ENCODE peak calls at places on chromosomes 11 and 22, in nine cellular contexts. N is thoracic aorta, Y is tibial artery, Q is heart right ventricle, L is pancreas, F is upper lobe of right lung, U is MG63, H is kidney epithelial cell, K is brain microvascular endothelial cell. W is an unnamed sample.
A peak's percentile ranks its signal among the peaks of the same experiment; 100 is the strongest.

GRCh38 chr11:93997741-93998140 is 23.4 kb upstream of the HEPHL1 start:
- DNase-seq in N (no peak), Y (no peak), Q (no peak), L (no peak), F (no peak), U (no peak), H (no peak), K (no peak), W (no peak)

GRCh38 chr11:72141066-72141465 is 5.5 kb downstream of the FOLR3 start:
- DNase-seq in N (no peak), Y (no peak), Q (no peak), L (no peak), F (no peak), U (peak; percentile 78), H (peak; percentile 83), K (peak; percentile 83), W (peak; percentile 75)

GRCh38 chr22:45869448-45869847 is 107.5 kb downstream of the WNT7B start:
- DNase-seq in N (no peak), Y (no peak), Q (no peak), L (no peak), F (no peak), U (no peak), H (no peak), K (no peak), W (no peak)

GRCh38 chr11:125886997-125887372 is 483 bp upstream of the HYLS1 start:
- DNase-seq in N (no peak), Y (no peak), Q (peak; percentile 31), L (peak; percentile 67), F (peak; percentile 76), U (peak; percentile 67), H (no peak), K (peak; percentile 11), W (no peak)

GRCh38 chr22:45689195-45689594 is 17.6 kb downstream of the ATXN10 start:
- DNase-seq in N (no peak), Y (no peak), Q (no peak), L (no peak), F (no peak), U (no peak), H (no peak), K (no peak), W (no peak)

GRCh38 chr11:57406337-57406904 is 16.0 kb upstream of the PRG2 start:
- DNase-seq in N (no peak), Y (no peak), Q (peak; percentile 49), L (no peak), F (no peak), U (peak; percentile 74), H (peak; percentile 80), K (no peak), W (no peak)

GRCh38 chr11:111379500-111380136 is 543 bp upstream of the POU2AF1 start:
- DNase-seq in N (no peak), Y (no peak), Q (no peak), L (no peak), F (no peak), U (no peak), H (no peak), K (no peak), W (no peak)

GRCh38 chr22:38799265-38800002 is 5.5 kb upstream of the DNAL4 start:
- DNase-seq in N (no peak), Y (no peak), Q (no peak), L (no peak), F (no peak), U (no peak), H (no peak), K (no peak), W (peak; percentile 32)

GRCh38 chr11:61350336-61350735 is 11.3 kb downstream of the CYB561A3 start:
- DNase-seq in N (no peak), Y (no peak), Q (no peak), L (no peak), F (no peak), U (no peak), H (no peak), K (no peak), W (no peak)

GRCh38 chr11:103699656-103700055 is 336.8 kb upstream of the DDI1 start:
- DNase-seq in N (no peak), Y (no peak), Q (no peak), L (no peak), F (no peak), U (no peak), H (no peak), K (no peak), W (no peak)

GRCh38 chr11:130979386-130979972 is 63.2 kb upstream of the SNX19 start:
- DNase-seq in N (no peak), Y (no peak), Q (no peak), L (no peak), F (no peak), U (no peak), H (no peak), K (peak; percentile 18), W (no peak)

GRCh38 chr11:88695701-88696414 is 358.3 kb upstream of the CTSC start:
- DNase-seq in N (no peak), Y (no peak), Q (no peak), L (no peak), F (no peak), U (no peak), H (no peak), K (no peak), W (no peak)

GRCh38 chr11:73538381-73538872 is 59.5 kb downstream of the FAM168A start:
- DNase-seq in N (no peak), Y (no peak), Q (no peak), L (no peak), F (no peak), U (no peak), H (no peak), K (no peak), W (no peak)

GRCh38 chr11:69280994-69281393 is 13.0 kb upstream of the MYEOV start:
- DNase-seq in N (no peak), Y (no peak), Q (no peak), L (peak; percentile 52), F (peak; percentile 64), U (peak; percentile 91), H (peak; percentile 89), K (peak; percentile 85), W (no peak)

GRCh38 chr11:126474220-126474619 is 118.7 kb downstream of the ST3GAL4 start:
- DNase-seq in N (no peak), Y (no peak), Q (no peak), L (peak; percentile 78), F (no peak), U (no peak), H (no peak), K (no peak), W (no peak)

GRCh38 chr11:108713076-108713790 is 48.4 kb downstream of the DDX10 start:
- DNase-seq in N (no peak), Y (no peak), Q (no peak), L (no peak), F (no peak), U (no peak), H (no peak), K (peak; percentile 75), W (no peak)
- H3K4me3 ChIP-seq in N (no peak overlapping the region), Y (no peak overlapping the region), Q (no peak overlapping the region), L (no peak overlapping the region), F (no peak overlapping the region), U (no peak overlapping the region), H (no peak overlapping the region), K (no peak overlapping the region), W (no peak overlapping the region)

GRCh38 chr11:13931356-13931755 is 31.2 kb upstream of the SPON1 start:
- DNase-seq in N (no peak), Y (no peak), Q (no peak), L (no peak), F (no peak), U (no peak), H (no peak), K (no peak), W (no peak)

GRCh38 chr11:13927496-13927895 is 35.0 kb upstream of the SPON1 start:
- DNase-seq in N (no peak), Y (no peak), Q (no peak), L (no peak), F (no peak), U (no peak), H (no peak), K (no peak), W (no peak)

GRCh38 chr11:13924801-13925327 is 37.7 kb upstream of the SPON1 start:
- DNase-seq in N (no peak), Y (no peak), Q (no peak), L (no peak), F (no peak), U (no peak), H (no peak), K (no peak), W (no peak)

GRCh38 chr11:13929551-13929950 is 33.0 kb upstream of the SPON1 start:
- DNase-seq in N (no peak), Y (no peak), Q (no peak), L (no peak), F (no peak), U (no peak), H (no peak), K (no peak), W (no peak)

GRCh38 chr11:13928566-13929251 is 33.8 kb upstream of the SPON1 start:
- DNase-seq in N (no peak), Y (no peak), Q (no peak), L (no peak), F (no peak), U (peak; percentile 8), H (peak; percentile 88), K (peak; percentile 78), W (peak; percentile 15)
- H3K4me3 ChIP-seq in N (no peak overlapping the region), Y (no peak overlapping the region), Q (no peak overlapping the region), L (no peak overlapping the region), F (no peak overlapping the region), U (no peak overlapping the region), H (no peak overlapping the region), K (no peak overlapping the region), W (no peak overlapping the region)

GRCh38 chr11:66412110-66412509 is 8.7 kb upstream of the NPAS4 start:
- DNase-seq in N (no peak), Y (no peak), Q (no peak), L (no peak), F (no peak), U (no peak), H (no peak), K (no peak), W (no peak)

GRCh38 chr11:66413167-66413566 is 7.7 kb upstream of the NPAS4 start:
- DNase-seq in N (no peak), Y (no peak), Q (no peak), L (no peak), F (no peak), U (no peak), H (no peak), K (no peak), W (no peak)

GRCh38 chr11:66417000-66417399 is 3.8 kb upstream of the NPAS4 start:
- DNase-seq in N (no peak), Y (no peak), Q (no peak), L (no peak), F (no peak), U (no peak), H (no peak), K (no peak), W (no peak)

GRCh38 chr11:66415423-66415822 is 5.4 kb upstream of the NPAS4 start:
- DNase-seq in N (no peak), Y (no peak), Q (no peak), L (no peak), F (no peak), U (no peak), H (no peak), K (no peak), W (no peak)

GRCh38 chr11:66414120-66414934 is 6.5 kb upstream of the NPAS4 start:
- DNase-seq in N (no peak), Y (no peak), Q (no peak), L (no peak), F (no peak), U (no peak), H (no peak), K (no peak), W (no peak)
- H3K4me3 ChIP-seq in N (no peak overlapping the region), Y (no peak overlapping the region), Q (no peak overlapping the region), L (no peak overlapping the region), F (no peak overlapping the region), U (no peak overlapping the region), H (no peak overlapping the region), K (no peak overlapping the region), W (no peak overlapping the region)

GRCh38 chr11:46388619-46389449 is 2.7 kb downstream of the CHRM4 start:
- DNase-seq in N (no peak), Y (peak; percentile 64), Q (no peak), L (no peak), F (no peak), U (no peak), H (no peak), K (no peak), W (no peak)
- H3K4me3 ChIP-seq in N (peak overlapping the region; percentile 62), Y (no peak overlapping the region), Q (peak overlapping the region; percentile 32), L (peak overlapping the region; percentile 33), F (no peak overlapping the region), U (no peak overlapping the region), H (no peak overlapping the region), K (peak overlapping the region; percentile 17), W (no peak overlapping the region)

W was measured in HFF-Myc.